ENCODE peak calls at places on chromosomes 3 and 15, in ten cellular contexts. O, I, T, H, Q, F, N, K, V and P are unnamed samples.

GRCh38 chr15:66623801-66624453 is 58.1 kb upstream of the LCTL start:
- DNase-seq in O (no peak), I (no peak), T (no peak), H (no peak), Q (no peak), F (no peak), N (no peak), K (no peak), V (no peak), P (no peak)

GRCh38 chr3:112446343-112446742 is 52.9 kb downstream of the BTLA start:
- DNase-seq in O (peak; percentile 49), I (no peak), T (no peak), H (no peak), Q (no peak), F (no peak), N (no peak), K (no peak), V (peak; percentile 5), P (no peak)

GRCh38 chr3:178270838-178271237 is 265.4 kb upstream of the KCNMB2 start:
- DNase-seq in O (peak; percentile 30), I (no peak), T (no peak), H (no peak), Q (no peak), F (no peak), N (no peak), K (peak; percentile 78), V (peak; percentile 47), P (no peak)

GRCh38 chr15:52493968-52494367 is 34.7 kb downstream of the MYO5A start:
- DNase-seq in O (peak; percentile 31), I (no peak), T (no peak), H (peak; percentile 9), Q (no peak), F (no peak), N (no peak), K (peak; percentile 39), V (peak; percentile 12), P (no peak)

GRCh38 chr15:64731012-64731806 is 44.2 kb downstream of the RBPMS2 start:
- DNase-seq in O (peak; percentile 37), I (peak; percentile 91), T (peak; percentile 87), H (peak; percentile 71), Q (peak; percentile 80), F (peak; percentile 90), N (peak; percentile 83), K (peak; percentile 85), V (peak; percentile 48), P (peak; percentile 49)

GRCh38 chr3:65173841-65174240 is 486.0 kb upstream of the ADAMTS9 start:
- DNase-seq in O (no peak), I (no peak), T (no peak), H (no peak), Q (peak; percentile 20), F (no peak), N (no peak), K (no peak), V (no peak), P (no peak)

GRCh38 chr15:29812384-29812694 is 9.9 kb downstream of the TJP1 start:
- DNase-seq in O (peak; percentile 22), I (no peak), T (no peak), H (no peak), Q (peak; percentile 14), F (no peak), N (peak; percentile 27), K (peak; percentile 98), V (peak; percentile 39), P (no peak)

GRCh38 chr3:159726231-159726964 is 262.2 kb upstream of the IL12A start:
- DNase-seq in O (peak; percentile 18), I (no peak), T (no peak), H (peak; percentile 40), Q (peak; percentile 27), F (no peak), N (no peak), K (peak; percentile 97), V (peak; percentile 26), P (no peak)

GRCh38 chr3:49617390-49618013 is 56.6 kb upstream of the APEH start:
- DNase-seq in O (no peak), I (no peak), T (no peak), H (no peak), Q (no peak), F (no peak), N (no peak), K (no peak), V (no peak), P (no peak)

GRCh38 chr15:48358229-48358641 is 27.0 kb downstream of the DUT start:
- DNase-seq in O (peak; percentile 43), I (no peak), T (no peak), H (no peak), Q (peak; percentile 27), F (no peak), N (peak; percentile 24), K (peak; percentile 49), V (peak; percentile 21), P (no peak)

GRCh38 chr15:31758126-31758525 is 272.2 kb upstream of the CHRNA7 start:
- DNase-seq in O (peak; percentile 0), I (no peak), T (no peak), H (no peak), Q (no peak), F (no peak), N (peak; percentile 81), K (peak; percentile 55), V (no peak), P (no peak)

GRCh38 chr15:58393196-58393790 is 38.5 kb upstream of the LIPC start:
- DNase-seq in O (no peak), I (no peak), T (no peak), H (no peak), Q (no peak), F (no peak), N (no peak), K (no peak), V (no peak), P (no peak)

GRCh38 chr3:162436826-162437225 is 940.2 kb downstream of the OTOL1 start:
- DNase-seq in O (no peak), I (no peak), T (no peak), H (no peak), Q (no peak), F (no peak), N (no peak), K (peak; percentile 59), V (no peak), P (no peak)

GRCh38 chr3:65972765-65973164 is 66.0 kb downstream of the MAGI1 start:
- DNase-seq in O (no peak), I (no peak), T (no peak), H (no peak), Q (no peak), F (no peak), N (no peak), K (no peak), V (no peak), P (no peak)

GRCh38 chr3:135784557-135784956 is 181.0 kb upstream of the PPP2R3A start:
- DNase-seq in O (no peak), I (no peak), T (no peak), H (no peak), Q (no peak), F (no peak), N (no peak), K (no peak), V (no peak), P (no peak)

GRCh38 chr15:42608110-42608531 is 32.7 kb downstream of the STARD9 start:
- DNase-seq in O (peak; percentile 69), I (peak; percentile 60), T (no peak), H (no peak), Q (peak; percentile 13), F (no peak), N (no peak), K (no peak), V (no peak), P (peak; percentile 97)

GRCh38 chr15:89115547-89115946 is 27.3 kb downstream of the ABHD2 start:
- DNase-seq in O (no peak), I (no peak), T (no peak), H (no peak), Q (no peak), F (no peak), N (peak; percentile 59), K (peak; percentile 45), V (no peak), P (no peak)

GRCh38 chr3:182609575-182610156 is 183.6 kb upstream of the ATP11B start:
- DNase-seq in O (no peak), I (no peak), T (no peak), H (no peak), Q (no peak), F (no peak), N (no peak), K (peak; percentile 95), V (no peak), P (no peak)

GRCh38 chr3:191094057-191094456 is 105.0 kb upstream of the OSTN start:
- DNase-seq in O (peak; percentile 86), I (no peak), T (no peak), H (no peak), Q (peak; percentile 51), F (no peak), N (peak; percentile 40), K (peak; percentile 90), V (peak; percentile 66), P (no peak)

GRCh38 chr15:99098991-99099390 is 5.9 kb upstream of the SYNM start:
- DNase-seq in O (no peak), I (no peak), T (no peak), H (no peak), Q (no peak), F (no peak), N (no peak), K (no peak), V (no peak), P (no peak)

GRCh38 chr3:85313380-85313779 is 354.6 kb downstream of the CADM2 start:
- DNase-seq in O (no peak), I (no peak), T (no peak), H (no peak), Q (no peak), F (no peak), N (no peak), K (no peak), V (no peak), P (no peak)

GRCh38 chr3:139128803-139129202 is 84.1 kb upstream of the PRR23C start:
- DNase-seq in O (peak; percentile 71), I (no peak), T (no peak), H (no peak), Q (peak; percentile 80), F (no peak), N (no peak), K (no peak), V (peak; percentile 7), P (no peak)

GRCh38 chr3:118501152-118501551 is 533.5 kb downstream of the IGSF11 start:
- DNase-seq in O (peak; percentile 0), I (no peak), T (peak; percentile 17), H (no peak), Q (peak; percentile 7), F (peak; percentile 46), N (peak; percentile 27), K (peak; percentile 27), V (no peak), P (no peak)

GRCh38 chr3:112121577-112122547 is 11.2 kb downstream of the GCSAM start:
- DNase-seq in O (no peak), I (no peak), T (no peak), H (no peak), Q (no peak), F (no peak), N (no peak), K (no peak), V (no peak), P (no peak)

GRCh38 chr3:58560771-58561311 is 16.4 kb downstream of the FAM107A start:
- DNase-seq in O (peak; percentile 91), I (no peak), T (no peak), H (peak; percentile 89), Q (peak; percentile 90), F (peak; percentile 70), N (peak; percentile 67), K (peak; percentile 94), V (peak; percentile 98), P (no peak)

GRCh38 chr3:52843116-52843865 is 8.5 kb upstream of the MUSTN1 start:
- DNase-seq in O (no peak), I (no peak), T (no peak), H (no peak), Q (no peak), F (no peak), N (no peak), K (no peak), V (no peak), P (no peak)

GRCh38 chr15:92409006-92409405 is 15.3 kb downstream of the ST8SIA2 start:
- DNase-seq in O (no peak), I (no peak), T (no peak), H (no peak), Q (no peak), F (no peak), N (no peak), K (no peak), V (no peak), P (no peak)

GRCh38 chr3:66407281-66408218 is 93.3 kb downstream of the LRIG1 start:
- DNase-seq in O (peak; percentile 35), I (peak; percentile 77), T (peak; percentile 74), H (peak; percentile 84), Q (peak; percentile 88), F (peak; percentile 85), N (peak; percentile 29), K (peak; percentile 67), V (peak; percentile 15), P (peak; percentile 4)